ENCODE peak calls at places on chromosomes 4 and X, in eight cellular contexts. B, D, Z, Y, P, M, J and F are unnamed samples.

GRCh38 chrX:54496517-54496852 is 451 bp upstream of the FGD1 start:
- DNase-seq in D (no peak), Z (no peak), M (no peak), P (no peak), Y (no peak), B (no peak), J (peak; percentile 20), F (no peak)

GRCh38 chrX:15745179-15745578 is 7.1 kb downstream of the CA5B start:
- DNase-seq in P (no peak), Z (no peak), J (no peak), D (no peak), M (no peak), B (no peak), Y (no peak), F (no peak)

GRCh38 chrX:14616876-14617275 is 87.5 kb downstream of the GLRA2 start:
- DNase-seq in P (no peak), D (no peak), J (no peak), Y (no peak), B (no peak), M (no peak), Z (no peak), F (no peak)

GRCh38 chrX:43909159-43909558 is 26.9 kb upstream of the MAOB start:
- DNase-seq in P (no peak), Z (no peak), D (no peak), Y (no peak), B (no peak), M (no peak), J (no peak), F (no peak)

GRCh38 chr4:56843421-56843899 is 22.0 kb upstream of the SPINK2 start:
- DNase-seq in Y (no peak), J (no peak), Z (no peak), M (no peak), P (no peak), D (no peak), B (no peak), F (no peak)

GRCh38 chrX:18465051-18465450 is 39.6 kb downstream of the CDKL5 start:
- DNase-seq in M (no peak), Z (no peak), B (no peak), P (no peak), D (no peak), Y (no peak), J (no peak), F (no peak)

GRCh38 chr4:112860731-112861377 is 188.6 kb upstream of the ANK2 start:
- DNase-seq in D (no peak), P (no peak), Z (no peak), Y (no peak), J (no peak), M (no peak), B (no peak), F (no peak)

GRCh38 chrX:3680459-3680858 is 33.0 kb downstream of the PRKX start:
- DNase-seq in M (no peak), B (no peak), J (no peak), Y (no peak), Z (no peak), P (no peak), D (no peak), F (no peak)

GRCh38 chr4:4985844-4986243 is 33.4 kb downstream of the CYTL1 start:
- DNase-seq in Y (no peak), Z (no peak), M (no peak), P (peak; percentile 0), D (peak; percentile 8), B (no peak), J (no peak), F (no peak)

GRCh38 chr4:102439835-102440234 is 61.3 kb upstream of the NFKB1 start:
- DNase-seq in D (no peak), M (no peak), J (peak; percentile 20), Y (no peak), Z (peak; percentile 59), P (peak; percentile 49), B (no peak), F (peak; percentile 59)

GRCh38 chr4:26183017-26183416 is 137.8 kb upstream of the RBPJ start:
- DNase-seq in J (no peak), Z (no peak), D (no peak), Y (no peak), M (no peak), B (no peak), P (no peak), F (no peak)

GRCh38 chrX:44872319-44872816 is 620 bp upstream of the KDM6A start:
- DNase-seq in B (peak; percentile 55), P (no peak), J (peak; percentile 44), Z (no peak), D (no peak), Y (no peak), M (no peak), F (no peak)

GRCh38 chr4:139229534-139230039 is 50.4 kb downstream of the MGARP start:
- DNase-seq in Z (no peak), J (no peak), P (peak; percentile 72), D (peak; percentile 75), M (no peak), Y (peak; percentile 49), B (peak; percentile 7), F (no peak)

DNA sequence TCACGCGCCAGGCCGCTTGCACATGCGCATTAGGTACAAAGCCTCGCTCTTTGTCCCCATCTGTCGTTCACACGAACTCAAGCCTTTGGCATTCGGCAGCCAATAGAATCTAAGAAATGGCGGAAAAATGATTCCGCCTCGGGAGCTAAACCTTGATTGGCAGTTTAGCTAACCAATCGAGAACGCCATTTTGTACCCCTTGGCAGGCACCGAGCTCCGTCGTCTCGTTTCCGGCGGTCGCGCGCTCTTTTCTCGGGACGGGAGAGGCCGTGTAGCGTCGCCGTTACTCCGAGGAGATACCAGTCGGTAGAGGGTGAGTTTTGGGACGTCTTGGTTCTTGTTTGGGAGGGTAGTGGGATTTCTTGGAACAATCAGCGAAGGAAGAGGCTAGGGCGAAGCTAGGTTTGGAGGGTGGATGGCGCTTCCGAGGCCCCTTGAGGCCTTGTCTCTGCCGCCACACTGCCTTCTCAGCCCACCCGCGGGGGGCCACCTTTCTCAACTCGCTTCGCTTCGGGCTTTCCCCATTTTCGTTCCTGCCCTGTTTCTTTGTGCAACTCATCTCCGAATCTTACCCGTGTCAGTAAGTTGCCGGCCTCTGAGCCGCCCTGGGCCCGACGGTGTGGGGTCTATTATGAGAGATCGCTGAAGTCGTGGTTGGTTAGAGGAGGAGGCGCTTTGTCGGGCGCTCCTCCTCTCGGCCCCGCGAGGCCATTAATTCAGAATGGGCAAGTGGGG is at the start of gene NONO:
- DNase-seq in B (peak; percentile 80), Z (peak; percentile 85), P (peak; percentile 98), M (peak; percentile 90), D (peak; percentile 99), Y (peak; percentile 97), J (peak; percentile 93), F (peak; percentile 96)
- TF ChIP-seq CTCF in B (no peak), Z (peak; percentile 23), P (no peak), M (peak; percentile 14), D (peak; percentile 28), Y (peak; percentile 19), J (peak; percentile 15), F (peak; percentile 17)

DNA sequence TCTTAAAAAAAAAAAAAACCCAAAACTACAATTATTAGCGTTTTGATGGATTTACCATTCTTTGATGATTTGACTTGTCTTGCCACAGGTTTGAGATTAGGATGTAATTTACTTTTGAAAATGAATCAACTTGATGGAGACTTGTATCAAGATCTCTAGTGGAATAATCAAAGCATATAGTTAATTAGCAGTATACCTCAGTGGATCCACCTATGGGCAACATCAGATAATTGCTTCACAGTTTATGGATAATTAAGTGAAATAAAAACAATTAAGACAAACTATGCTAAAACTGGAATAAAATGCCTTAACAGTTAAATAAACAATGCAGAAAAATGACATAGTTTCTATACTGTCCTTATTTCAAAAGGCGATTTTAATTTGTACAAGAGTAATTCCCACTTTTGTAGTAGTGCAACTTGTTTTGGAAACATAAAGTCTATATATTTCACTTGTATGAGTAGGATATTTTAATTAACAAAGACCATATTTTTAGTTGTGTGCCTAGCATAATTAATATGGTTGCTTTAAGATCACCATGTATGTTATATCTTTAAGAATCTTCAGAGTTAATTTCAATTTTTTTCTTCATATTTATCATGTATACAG is 4.2 kb downstream of the CPEB2 start:
- DNase-seq in P (peak; percentile 55), D (peak; percentile 50), J (no peak), M (peak; percentile 9), Y (no peak), B (no peak), Z (no peak), F (no peak)
- TF ChIP-seq CTCF in P (peak; percentile 44), D (peak; percentile 83), J (peak; percentile 17), M (peak; percentile 23), Y (peak; percentile 27), B (peak; percentile 78), Z (peak; percentile 43), F (peak; percentile 19)

GRCh38 chrX:110472265-110472664 is 113.6 kb downstream of the RTL9 start:
- DNase-seq in B (no peak), M (no peak), J (no peak), P (no peak), Y (no peak), D (no peak), Z (no peak), F (no peak)

GRCh38 chrX:110462957-110463356 is 104.3 kb downstream of the RTL9 start:
- DNase-seq in J (no peak), B (no peak), P (no peak), Z (no peak), D (no peak), M (no peak), Y (no peak), F (no peak)

DNA sequence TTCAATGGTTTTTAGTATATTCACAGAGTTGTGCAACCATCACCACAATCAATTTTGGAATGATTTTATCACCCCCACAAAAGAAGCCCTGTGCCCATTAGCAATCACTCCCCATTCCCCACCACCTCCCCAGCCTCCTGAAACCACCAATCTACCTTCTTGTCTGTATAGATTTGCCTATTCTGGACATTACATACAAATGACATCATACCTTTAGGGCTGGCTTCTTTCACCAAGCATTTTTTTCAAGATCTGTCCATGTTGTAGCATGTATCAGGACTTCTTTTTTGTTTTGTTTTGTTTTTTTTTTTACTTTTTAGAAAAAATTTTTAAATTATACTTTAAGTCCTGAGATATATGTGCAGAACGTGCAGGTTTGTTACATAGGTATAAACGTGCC is 108.1 kb downstream of the RTL9 start:
- DNase-seq in Z (no peak), P (no peak), Y (no peak), D (no peak), J (no peak), B (no peak), M (no peak), F (no peak)
- TF ChIP-seq CTCF in Z (no peak), P (no peak), Y (no peak), D (no peak), J (no peak), B (no peak), M (no peak), F (no peak)

GRCh38 chr4:3447431-3448395 is 5.9 kb downstream of the HGFAC start:
- DNase-seq in J (no peak), Y (no peak), P (no peak), Z (no peak), M (no peak), D (no peak), B (no peak), F (no peak)

GRCh38 chr4:3446631-3447320 is 5.0 kb downstream of the HGFAC start:
- DNase-seq in D (no peak), Y (no peak), P (no peak), B (no peak), J (no peak), M (no peak), Z (no peak), F (no peak)

GRCh38 chr4:3445111-3445820 is 3.5 kb downstream of the HGFAC start:
- DNase-seq in P (no peak), J (no peak), M (no peak), Z (no peak), B (no peak), D (no peak), Y (no peak), F (no peak)

GRCh38 chr4:3444351-3445110 is 2.8 kb downstream of the HGFAC start:
- DNase-seq in Z (no peak), P (no peak), J (no peak), Y (no peak), B (no peak), M (no peak), D (no peak), F (no peak)

GRCh38 chr4:3445829-3446545 is 4.2 kb downstream of the HGFAC start:
- DNase-seq in P (no peak), M (no peak), B (no peak), D (no peak), Z (no peak), J (no peak), Y (no peak), F (no peak)
- TF ChIP-seq CTCF in P (no peak), M (peak; percentile 1), B (no peak), D (no peak), Z (no peak), J (no peak), Y (no peak), F (no peak)